ENCODE peak calls at places on chromosomes 3 and 15, in ten cellular contexts. V, C, P, K, B, A, Q, R, G and W are unnamed samples.
A peak's percentile ranks its signal among the peaks of the same experiment; 100 is the strongest.

GRCh38 chr15:79091204-79091867 is 756 bp upstream of the RASGRF1 start:
- DNase-seq in V (no peak), C (no peak), P (peak; percentile 22), K (no peak), B (peak; percentile 32), A (no peak), Q (peak; percentile 66), R (peak; percentile 6), G (no peak), W (no peak)

GRCh38 chr15:92808611-92809063 is 91.5 kb upstream of the CHD2 start:
- DNase-seq in V (no peak), C (peak; percentile 66), P (peak; percentile 58), K (peak; percentile 76), B (peak; percentile 77), A (no peak), Q (peak; percentile 69), R (peak; percentile 43), G (no peak), W (no peak)

GRCh38 chr15:25763206-25763880 is 99.8 kb downstream of the ATP10A start:
- DNase-seq in V (no peak), C (no peak), P (peak; percentile 35), K (no peak), B (no peak), A (no peak), Q (no peak), R (peak; percentile 61), G (no peak), W (no peak)

GRCh38 chr3:54792584-54792983 is 135.3 kb downstream of the LRTM1 start:
- DNase-seq in V (no peak), C (peak; percentile 19), P (no peak), K (no peak), B (no peak), A (no peak), Q (no peak), R (no peak), G (no peak), W (no peak)

GRCh38 chr3:126389112-126389791 is 5.5 kb upstream of the CFAP100 start:
- DNase-seq in V (peak; percentile 46), C (peak; percentile 87), P (peak; percentile 95), K (peak; percentile 92), B (peak; percentile 97), A (no peak), Q (peak; percentile 97), R (peak; percentile 76), G (peak; percentile 19), W (no peak)

GRCh38 chr3:128502712-128503111 is 9.7 kb upstream of the GATA2 start:
- DNase-seq in V (no peak), C (no peak), P (no peak), K (no peak), B (no peak), A (no peak), Q (no peak), R (no peak), G (no peak), W (no peak)

GRCh38 chr3:131283862-131284261 is 97.7 kb upstream of the NUDT16 start:
- DNase-seq in V (no peak), C (no peak), P (no peak), K (no peak), B (peak; percentile 24), A (no peak), Q (peak; percentile 39), R (no peak), G (no peak), W (no peak)

GRCh38 chr15:67897646-67898045 is 57.8 kb upstream of the RNU6-1 start:
- DNase-seq in V (no peak), C (no peak), P (no peak), K (no peak), B (no peak), A (no peak), Q (no peak), R (no peak), G (no peak), W (no peak)

GRCh38 chr3:61901986-61902385 is 340.6 kb downstream of the PTPRG start:
- DNase-seq in V (no peak), C (no peak), P (no peak), K (no peak), B (no peak), A (no peak), Q (no peak), R (no peak), G (no peak), W (no peak)

GRCh38 chr3:182248349-182248880 is 536.7 kb downstream of the SOX2 start:
- DNase-seq in V (no peak), C (peak; percentile 18), P (no peak), K (no peak), B (peak; percentile 52), A (no peak), Q (no peak), R (no peak), G (no peak), W (no peak)

DNA sequence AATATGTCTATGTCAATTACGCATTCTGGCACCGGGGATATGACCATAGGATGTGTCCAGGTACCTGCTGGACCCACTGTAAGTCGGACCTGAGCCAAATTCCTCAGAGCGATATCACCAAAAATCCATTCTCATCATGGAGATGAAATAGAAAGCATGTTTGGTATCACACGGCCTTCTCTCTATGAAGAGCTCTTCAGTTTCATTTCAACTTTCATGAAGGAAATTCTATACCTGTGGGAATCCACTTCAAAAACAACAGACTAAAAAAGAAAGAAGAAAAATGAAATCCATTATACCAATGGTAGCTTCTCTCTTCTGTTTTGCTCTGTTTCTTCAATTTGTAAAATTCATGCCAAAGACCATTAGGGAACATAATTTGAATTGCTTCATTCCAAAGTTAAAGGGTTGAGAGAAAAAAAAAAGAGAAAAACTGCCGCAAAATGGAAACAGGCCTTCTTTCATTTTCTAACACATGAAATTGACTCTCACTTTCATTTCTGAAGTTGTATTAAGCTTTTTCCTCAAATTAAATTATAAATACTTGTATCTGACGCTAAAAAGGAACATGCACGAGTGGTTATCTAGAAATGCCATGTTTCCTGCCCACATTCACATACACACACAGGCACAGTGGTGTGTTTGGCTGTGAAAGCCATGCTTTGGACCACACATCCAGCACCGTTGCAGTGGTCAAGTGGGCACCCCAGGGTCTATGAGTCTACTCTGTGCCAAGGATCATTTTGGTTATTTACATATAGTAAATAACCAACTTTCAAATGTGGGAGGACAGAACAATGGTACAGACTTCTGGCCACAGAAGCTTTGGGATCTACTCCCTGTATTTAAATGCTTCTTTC is 46.9 kb upstream of the DIPK2A start:
- DNase-seq in V (no peak), C (no peak), P (no peak), K (no peak), B (no peak), A (no peak), Q (no peak), R (no peak), G (no peak), W (no peak)
- H3K4me3 ChIP-seq in V (no peak overlapping the region), C (no peak overlapping the region), P (no peak overlapping the region), K (no peak overlapping the region), B (no peak overlapping the region), A (no peak overlapping the region), Q (no peak overlapping the region), R (no peak overlapping the region), G (no peak overlapping the region), W (no peak overlapping the region)

GRCh38 chr15:88506628-88507027 is 39.1 kb downstream of the MRPS11 start:
- DNase-seq in V (no peak), C (no peak), P (no peak), K (no peak), B (no peak), A (no peak), Q (no peak), R (no peak), G (no peak), W (no peak)
- H3K36me3 ChIP-seq in V (no peaks in the 10 kb centered on the region), C (no peaks in the 10 kb centered on the region), P (no peaks in the 10 kb centered on the region), K (no peaks in the 10 kb centered on the region), B (no peaks in the 10 kb centered on the region), A (peaks cover 2% of the 10 kb centered on the region), Q (no peaks in the 10 kb centered on the region), R (peaks cover 4% of the 10 kb centered on the region), G (peaks cover 4% of the 10 kb centered on the region), W (no peaks in the 10 kb centered on the region)

GRCh38 chr15:80744826-80745225 is 34.3 kb upstream of the CEMIP start:
- DNase-seq in V (no peak), C (no peak), P (no peak), K (no peak), B (no peak), A (no peak), Q (no peak), R (peak; percentile 60), G (peak; percentile 69), W (no peak)
- H3K4me3 ChIP-seq in V (no peak overlapping the region), C (no peak overlapping the region), P (no peak overlapping the region), K (no peak overlapping the region), B (no peak overlapping the region), A (no peak overlapping the region), Q (no peak overlapping the region), R (no peak overlapping the region), G (no peak overlapping the region), W (no peak overlapping the region)

GRCh38 chr15:81215531-81215930 is 18.9 kb downstream of the IL16 start:
- DNase-seq in V (no peak), C (no peak), P (no peak), K (no peak), B (no peak), A (no peak), Q (no peak), R (no peak), G (no peak), W (no peak)
- H3K36me3 ChIP-seq in V (no peaks in the 10 kb centered on the region), C (no peaks in the 10 kb centered on the region), P (no peaks in the 10 kb centered on the region), K (no peaks in the 10 kb centered on the region), B (no peaks in the 10 kb centered on the region), A (no peaks in the 10 kb centered on the region), Q (no peaks in the 10 kb centered on the region), R (no peaks in the 10 kb centered on the region), G (no peaks in the 10 kb centered on the region), W (no peaks in the 10 kb centered on the region)

GRCh38 chr3:194396897-194397756 is 1.9 kb downstream of the GP5 start:
- DNase-seq in V (no peak), C (no peak), P (no peak), K (peak; percentile 60), B (no peak), A (peak; percentile 37), Q (peak; percentile 73), R (no peak), G (no peak), W (no peak)
- H3K4me3 ChIP-seq in V (no peak overlapping the region), C (peak overlapping the region; percentile 22), P (no peak overlapping the region), K (peak overlapping the region; percentile 1), B (peak overlapping the region; percentile 15), A (peak overlapping the region; percentile 49), Q (peak overlapping the region; percentile 66), R (no peak overlapping the region), G (no peak overlapping the region), W (no peak overlapping the region)

GRCh38 chr3:152402698-152403456 is 134.1 kb downstream of the MBNL1 start:
- DNase-seq in V (no peak), C (no peak), P (no peak), K (no peak), B (peak; percentile 40), A (no peak), Q (no peak), R (peak; percentile 24), G (no peak), W (no peak)

GRCh38 chr3:152396867-152397266 is 128.1 kb downstream of the MBNL1 start:
- DNase-seq in V (no peak), C (no peak), P (no peak), K (no peak), B (no peak), A (no peak), Q (no peak), R (no peak), G (no peak), W (no peak)

GRCh38 chr3:152400912-152401311 is 132.2 kb downstream of the MBNL1 start:
- DNase-seq in V (no peak), C (no peak), P (no peak), K (no peak), B (no peak), A (no peak), Q (no peak), R (peak; percentile 94), G (no peak), W (no peak)

GRCh38 chr3:152398495-152398894 is 129.8 kb downstream of the MBNL1 start:
- DNase-seq in V (no peak), C (no peak), P (no peak), K (no peak), B (no peak), A (no peak), Q (no peak), R (no peak), G (no peak), W (no peak)

GRCh38 chr3:152399374-152399773 is 130.6 kb downstream of the MBNL1 start:
- DNase-seq in V (no peak), C (no peak), P (no peak), K (no peak), B (no peak), A (no peak), Q (no peak), R (peak; percentile 76), G (no peak), W (no peak)
- H3K36me3 ChIP-seq in V (no peaks in the 10 kb centered on the region), C (no peaks in the 10 kb centered on the region), P (no peaks in the 10 kb centered on the region), K (no peaks in the 10 kb centered on the region), B (no peaks in the 10 kb centered on the region), A (peaks cover 17% of the 10 kb centered on the region), Q (no peaks in the 10 kb centered on the region), R (peaks cover 5% of the 10 kb centered on the region), G (peaks cover 2% of the 10 kb centered on the region), W (no peaks in the 10 kb centered on the region)